ENCODE peak calls at places on chromosomes 7 and 10, in nine cellular contexts. Q is mammary epithelial cell, R is A549, M is cardiac muscle cell, S is mesendoderm, X is OCI-LY7, Y is IMR-90, F is tibial artery, Z is lower lobe of right lung. E is an unnamed sample.

GRCh38 chr7:1973321-1974251 is 259.2 kb downstream of the MAD1L1 start:
- DNase-seq in Q (no peak), R (no peak), Y (no peak), Z (peak), F (no peak), S (no peak), X (no peak), M (no peak), E (no peak)

GRCh38 chr10:53675201-53675600 is 902.6 kb upstream of the MBL2 start:
- DNase-seq in F (no peak), Q (no peak), R (no peak), S (no peak), Z (no peak), X (no peak), Y (no peak), M (no peak), E (no peak)

GRCh38 chr7:34463830-34464229 is 194.2 kb upstream of the NPSR1 start:
- DNase-seq in F (no peak), M (no peak), S (peak), Y (no peak), R (peak), Q (peak), Z (no peak), X (no peak), E (no peak)

GRCh38 chr7:55325371-55325792 is 39.8 kb upstream of the LANCL2 start:
- DNase-seq in Y (peak), M (no peak), R (no peak), F (peak), X (no peak), Z (no peak), S (no peak), Q (peak), E (no peak)

GRCh38 chr10:118139321-118139720 is 92.6 kb upstream of the RAB11FIP2 start:
- DNase-seq in Z (no peak), R (no peak), S (no peak), M (no peak), Q (peak), X (no peak), F (no peak), Y (no peak), E (no peak)

GRCh38 chr10:130729876-130730275 is 581.6 kb downstream of the TCERG1L start:
- DNase-seq in M (no peak), F (no peak), R (no peak), Q (no peak), Y (no peak), Z (no peak), S (no peak), X (no peak), E (no peak)

GRCh38 chr7:155493744-155494538 is 36.0 kb downstream of the EN2 start:
- DNase-seq in Q (no peak), X (no peak), S (no peak), Z (no peak), M (no peak), Y (no peak), F (no peak), R (no peak), E (no peak)

GRCh38 chr7:26001662-26002244 is 150.2 kb upstream of the NFE2L3 start:
- DNase-seq in Z (no peak), Q (no peak), M (no peak), Y (no peak), R (no peak), S (no peak), F (no peak), X (no peak), E (no peak)

GRCh38 chr7:73977626-73978618 is 50.1 kb upstream of the ELN start:
- DNase-seq in Y (no peak), F (peak), X (no peak), Z (peak), M (no peak), Q (no peak), R (peak), S (no peak), E (peak)

GRCh38 chr7:74015670-74016069 is 12.3 kb upstream of the ELN start:
- DNase-seq in R (peak), X (no peak), Q (no peak), F (no peak), S (no peak), Z (no peak), M (no peak), Y (no peak), E (no peak)

GRCh38 chr7:157760004-157760730 is 423.4 kb downstream of the DNAJB6 start:
- DNase-seq in S (peak), R (peak), F (no peak), Q (no peak), M (no peak), X (peak), Y (no peak), Z (no peak), E (no peak)

GRCh38 chr7:24717694-24718320 is 39.5 kb downstream of the GSDME start:
- DNase-seq in M (no peak), F (no peak), S (no peak), Y (no peak), X (peak), Z (no peak), R (no peak), Q (no peak), E (no peak)

GRCh38 chr7:102111063-102111757 is 175.5 kb upstream of the SH2B2 start:
- DNase-seq in Q (no peak), S (peak), R (no peak), Z (no peak), X (no peak), Y (no peak), F (no peak), M (no peak), E (no peak)

DNA sequence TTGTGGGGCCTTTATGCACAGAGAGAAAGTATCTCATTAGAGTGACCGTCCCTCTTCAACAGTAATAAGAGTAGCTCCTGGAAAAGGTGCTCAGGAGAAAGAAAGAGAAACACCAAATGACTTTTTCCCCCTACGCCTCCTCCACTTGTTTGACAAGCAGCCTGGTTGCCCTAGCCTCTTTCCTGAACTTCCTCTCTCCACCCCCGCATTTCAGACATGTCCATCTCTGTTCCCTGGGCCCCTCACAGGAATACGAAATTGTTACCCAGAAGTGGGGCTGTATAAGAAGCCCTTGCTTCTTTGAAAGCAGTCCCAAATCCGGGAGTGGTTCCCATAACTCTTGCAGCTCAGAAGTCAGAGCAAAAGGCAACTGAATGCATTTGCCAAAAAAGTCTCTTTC is 119.6 kb upstream of the ADO start:
- DNase-seq in Y (no peak), Z (no peak), R (no peak), F (no peak), S (no peak), M (no peak), Q (no peak), X (no peak), E (no peak)
- H3K27ac ChIP-seq in Y (no peak), Z (no peak), R (no peak), F (no peak), S (no peak), M (no peak), Q (no peak), X (no peak), E (no peak)

GRCh38 chr10:114278140-114278883 is 39.3 kb downstream of the VWA2 start:
- DNase-seq in R (no peak), S (no peak), Z (no peak), X (no peak), F (peak), M (no peak), Q (no peak), Y (no peak), E (no peak)

GRCh38 chr10:114274616-114275453 is 35.8 kb downstream of the VWA2 start:
- DNase-seq in M (no peak), Z (no peak), Y (no peak), S (no peak), X (no peak), R (no peak), Q (no peak), F (peak), E (no peak)

GRCh38 chr10:114273910-114274309 is 34.9 kb downstream of the VWA2 start:
- DNase-seq in M (no peak), Y (no peak), R (no peak), Z (no peak), S (no peak), F (peak), Q (no peak), X (no peak), E (no peak)

GRCh38 chr10:114276671-114277070 is 37.6 kb downstream of the VWA2 start:
- DNase-seq in X (no peak), Q (no peak), M (no peak), R (no peak), F (peak), S (no peak), Z (no peak), Y (no peak), E (no peak)

DNA sequence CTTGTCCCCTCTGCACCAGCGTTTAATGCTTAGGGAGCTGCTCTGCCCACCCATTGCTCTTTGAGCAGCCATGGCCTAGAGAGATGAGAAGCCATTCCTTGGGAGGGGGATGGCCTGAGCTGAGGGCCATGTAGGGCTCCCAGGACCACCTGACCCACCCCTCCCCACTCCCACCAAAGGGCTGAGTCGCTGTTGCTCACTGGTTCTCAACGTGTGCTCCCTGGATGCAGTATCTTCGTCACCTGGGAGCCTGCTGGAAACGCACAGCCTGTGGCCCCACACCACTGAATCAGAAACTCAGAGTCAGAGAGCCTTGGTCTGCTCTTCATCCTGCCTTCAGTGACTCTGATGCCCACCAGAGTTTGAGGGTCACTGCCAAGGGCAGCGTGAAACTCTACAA is 37.0 kb downstream of the VWA2 start:
- DNase-seq in S (no peak), Y (no peak), F (no peak), M (no peak), Q (no peak), R (no peak), X (no peak), Z (no peak), E (peak)
- H3K27ac ChIP-seq in S (no peak), Y (no peak), F (no peak), M (no peak), Q (no peak), R (no peak), X (no peak), Z (no peak), E (no peak)

GRCh38 chr10:116251602-116252395 is 21.2 kb downstream of the GFRA1 start:
- DNase-seq in Z (no peak), R (no peak), Y (no peak), Q (no peak), F (no peak), S (no peak), X (no peak), M (no peak), E (no peak)

GRCh38 chr10:116256749-116257259 is 16.2 kb downstream of the GFRA1 start:
- DNase-seq in S (no peak), Z (no peak), X (no peak), R (no peak), Q (no peak), Y (no peak), M (no peak), F (no peak), E (no peak)

GRCh38 chr10:116253716-116254115 is 19.3 kb downstream of the GFRA1 start:
- DNase-seq in F (no peak), Q (no peak), R (no peak), S (no peak), Z (no peak), M (no peak), X (no peak), Y (no peak), E (no peak)

GRCh38 chr10:116255931-116256748 is 16.9 kb downstream of the GFRA1 start:
- DNase-seq in Y (no peak), Z (no peak), F (no peak), X (no peak), Q (no peak), S (no peak), M (no peak), R (no peak), E (no peak)

GRCh38 chr10:116254422-116255152 is 18.4 kb downstream of the GFRA1 start:
- DNase-seq in S (no peak), Y (no peak), M (peak), Z (no peak), R (no peak), Q (no peak), X (no peak), F (no peak), E (no peak)
- H3K27ac ChIP-seq in S (no peak), Y (no peak), M (peak), Z (no peak), R (no peak), Q (no peak), X (no peak), F (no peak), E (no peak)

DNA sequence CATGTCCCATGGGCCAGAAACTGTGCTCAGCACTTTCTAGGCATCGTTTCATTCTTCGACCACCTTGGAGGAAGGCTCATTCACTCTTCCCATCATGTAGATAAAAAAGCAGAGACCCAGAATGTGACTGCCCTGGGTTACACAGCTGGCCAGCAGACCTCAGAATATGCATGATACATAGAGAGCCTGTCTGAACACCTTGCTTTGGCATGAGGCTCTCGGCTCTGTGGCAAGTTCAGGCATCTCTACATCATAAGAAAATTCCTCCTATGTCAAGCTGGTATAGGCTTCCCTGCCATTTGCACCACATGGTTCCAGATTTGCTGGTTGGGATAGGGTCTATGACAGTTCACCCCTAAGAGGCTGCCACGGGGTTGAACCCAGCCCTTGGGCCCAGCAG is 134.1 kb downstream of the CDH23 start:
- DNase-seq in Z (no peak), X (no peak), Q (peak), R (no peak), M (no peak), Y (no peak), F (no peak), S (no peak), E (no peak)
- H3K27ac ChIP-seq in Z (no peak), X (no peak), Q (no peak), R (no peak), M (no peak), Y (no peak), F (no peak), S (no peak), E (no peak)

DNA sequence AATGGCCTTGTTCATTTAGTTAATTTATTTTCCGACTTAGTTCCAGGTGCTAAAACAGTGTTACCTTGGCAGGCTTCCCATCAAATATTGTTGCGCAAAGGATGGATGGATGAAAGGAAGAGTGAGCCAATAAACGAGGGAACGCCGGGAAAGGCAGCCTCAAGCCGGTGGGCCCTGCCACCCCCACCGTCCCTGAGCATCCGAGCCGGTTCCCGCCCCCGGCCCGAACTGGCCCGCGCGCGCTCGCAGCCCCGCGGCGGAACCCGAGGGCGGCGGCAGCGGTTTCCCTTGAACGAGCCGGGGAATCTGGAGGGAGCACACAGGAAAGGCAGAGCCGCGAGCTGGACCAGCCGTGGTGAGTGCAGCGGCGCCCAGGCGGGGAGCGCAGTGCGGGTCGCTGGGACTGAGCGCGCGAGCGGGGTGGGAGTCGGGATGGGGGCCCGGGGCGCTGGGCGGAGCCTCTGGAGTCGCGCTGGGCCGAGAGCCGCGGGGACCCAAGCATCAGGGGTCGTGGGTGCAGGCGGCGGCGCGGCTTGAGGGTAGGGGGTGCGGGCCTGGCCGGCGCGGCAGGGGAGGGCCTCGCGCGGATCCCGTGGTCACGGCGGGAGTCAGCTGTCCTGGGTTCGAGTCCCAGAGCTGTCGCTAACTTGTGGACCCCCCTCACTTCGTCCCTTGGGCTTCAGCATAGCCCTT is at the start of gene AGK:
- DNase-seq in F (peak), X (peak), Z (peak), M (peak), R (peak), Q (peak), Y (peak), S (peak), E (peak)
- H3K27ac ChIP-seq in F (peak), X (no peak), Z (peak), M (peak), R (peak), Q (peak), Y (peak), S (no peak), E (peak)

GRCh38 chr10:49105076-49105475 is 10.2 kb downstream of the VSTM4 start:
- DNase-seq in F (no peak), X (no peak), Y (no peak), Q (no peak), S (no peak), M (no peak), R (no peak), Z (no peak), E (no peak)

GRCh38 chr10:49107890-49108274 is 7.4 kb downstream of the VSTM4 start:
- DNase-seq in X (no peak), Q (no peak), M (no peak), Y (no peak), S (no peak), Z (no peak), R (no peak), F (no peak), E (no peak)

GRCh38 chr10:49106451-49106850 is 8.9 kb downstream of the VSTM4 start:
- DNase-seq in M (no peak), Q (no peak), R (no peak), S (no peak), Y (no peak), F (peak), Z (no peak), X (no peak), E (no peak)

GRCh38 chr10:49108656-49109055 is 6.7 kb downstream of the VSTM4 start:
- DNase-seq in Y (no peak), Q (no peak), Z (no peak), X (no peak), S (no peak), F (no peak), M (no peak), R (no peak), E (no peak)

DNA sequence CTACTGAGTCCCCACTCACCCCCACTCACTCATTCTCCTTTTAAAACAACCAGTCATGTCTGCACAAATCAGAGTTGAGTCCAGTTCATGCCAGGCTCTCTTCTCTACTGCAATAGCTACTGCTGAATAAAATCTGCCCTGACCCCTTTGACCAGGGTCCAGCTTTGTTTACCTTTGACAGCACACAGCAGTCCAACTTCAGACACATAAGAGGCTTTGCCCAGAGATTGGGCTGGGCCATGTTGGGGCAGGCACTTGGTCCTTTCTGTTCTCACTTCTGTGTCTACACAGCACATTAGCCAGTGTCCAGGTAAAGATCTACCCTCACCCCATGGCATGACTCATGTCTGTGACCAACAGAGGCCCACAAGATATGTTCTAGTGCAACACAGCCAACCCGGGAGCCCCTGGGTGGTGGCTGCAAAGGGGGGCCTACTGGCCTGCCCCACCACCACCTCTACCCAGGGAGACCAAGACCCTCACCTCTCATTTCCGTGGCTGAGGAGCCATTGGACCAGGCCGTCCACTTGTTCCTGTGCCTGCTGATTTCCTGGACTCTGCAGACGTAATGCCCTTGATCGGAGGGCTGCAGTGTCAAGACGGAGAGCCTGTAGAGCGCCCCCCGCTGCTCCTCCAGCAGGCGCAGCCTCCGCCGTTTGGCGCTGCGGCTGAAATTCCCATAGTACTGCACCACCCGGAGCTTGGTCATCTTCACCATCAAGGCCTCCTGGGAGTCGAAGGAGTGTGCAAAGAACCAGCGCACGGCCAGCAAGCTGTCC is 8.0 kb downstream of the VSTM4 start:
- DNase-seq in Y (no peak), Q (no peak), X (no peak), M (no peak), S (no peak), R (no peak), F (no peak), Z (no peak), E (no peak)
- H3K27ac ChIP-seq in Y (no peak), Q (no peak), X (no peak), M (no peak), S (no peak), R (no peak), F (peak), Z (no peak), E (no peak)

DNA sequence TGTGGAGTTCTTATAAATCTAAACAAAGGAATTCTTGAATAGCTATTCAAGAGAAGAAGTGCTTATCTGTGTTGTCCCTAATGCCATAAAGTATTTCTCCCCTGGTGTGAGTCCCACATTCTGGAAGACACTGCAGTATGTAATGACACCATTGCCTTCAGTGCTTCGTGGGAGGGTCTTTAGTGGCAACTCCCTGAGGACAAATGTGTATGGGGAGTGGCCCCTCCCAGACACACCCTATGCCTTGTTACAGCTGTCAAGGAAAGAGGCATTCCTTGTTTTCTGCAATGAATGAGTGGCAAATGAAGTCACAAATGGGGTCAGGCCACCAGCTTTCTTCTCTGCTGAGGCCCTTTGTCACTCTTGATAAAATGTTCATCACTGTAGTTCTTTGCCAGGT is 183.2 kb downstream of the FGFR2 start:
- DNase-seq in Z (no peak), Q (no peak), S (no peak), F (no peak), X (no peak), R (no peak), Y (no peak), M (no peak), E (no peak)
- H3K27ac ChIP-seq in Z (no peak), Q (no peak), S (no peak), F (no peak), X (no peak), R (no peak), Y (no peak), M (no peak), E (no peak)

E was measured in Peyer's patch.